ENCODE peak calls at places on chromosomes 1 and 21, in five cellular contexts. One of them, this sample, is unnamed.

GRCh38 chr1:9503001-9503675 is 36.1 kb upstream of the SLC25A33 start:
- DNase-seq in stimulated activated naive CD8-positive, alpha-beta T cell treated with anti-CD3 and anti-CD28 coated beads, Interleukin-15, Interleukin-2, amounts not matched to agents 100 U/mL and 50 U/mL, for 24 hours: no peak
- DNase-seq in GM13977: no peak
- DNase-seq in colonic mucosa: no peak
- DNase-seq in GM10248: no peak
- DNase-seq in this sample: no peak

GRCh38 chr1:32619701-32620485 is 30.5 kb downstream of the ZBTB8OS start:
- DNase-seq in colonic mucosa: no peak
- DNase-seq in stimulated activated naive CD8-positive, alpha-beta T cell treated with anti-CD3 and anti-CD28 coated beads, Interleukin-15, Interleukin-2, amounts not matched to agents 100 U/mL and 50 U/mL, for 24 hours: no peak
- DNase-seq in GM10248: peak; percentile 52
- DNase-seq in GM13977: peak; percentile 55
- DNase-seq in this sample: peak; percentile 57

GRCh38 chr1:1148061-1148460 is 25.6 kb upstream of the TTLL10 start:
- DNase-seq in GM13977: no peak
- DNase-seq in stimulated activated naive CD8-positive, alpha-beta T cell treated with anti-CD3 and anti-CD28 coated beads, Interleukin-15, Interleukin-2, amounts not matched to agents 100 U/mL and 50 U/mL, for 24 hours: no peak
- DNase-seq in GM10248: no peak
- DNase-seq in colonic mucosa: no peak
- DNase-seq in this sample: no peak

GRCh38 chr1:51264470-51264869 is 28.4 kb downstream of the RNF11 start:
- DNase-seq in GM13977: no peak
- DNase-seq in GM10248: no peak
- DNase-seq in colonic mucosa: no peak
- DNase-seq in stimulated activated naive CD8-positive, alpha-beta T cell treated with anti-CD3 and anti-CD28 coated beads, Interleukin-15, Interleukin-2, amounts not matched to agents 100 U/mL and 50 U/mL, for 24 hours: no peak
- DNase-seq in this sample: no peak

GRCh38 chr1:172567720-172568119 is 34.8 kb downstream of the SUCO start:
- DNase-seq in stimulated activated naive CD8-positive, alpha-beta T cell treated with anti-CD3 and anti-CD28 coated beads, Interleukin-15, Interleukin-2, amounts not matched to agents 100 U/mL and 50 U/mL, for 24 hours: no peak
- DNase-seq in GM10248: no peak
- DNase-seq in colonic mucosa: no peak
- DNase-seq in GM13977: no peak
- DNase-seq in this sample: no peak

GRCh38 chr1:85065550-85065949 is 17.2 kb upstream of the MCOLN3 start:
- DNase-seq in stimulated activated naive CD8-positive, alpha-beta T cell treated with anti-CD3 and anti-CD28 coated beads, Interleukin-15, Interleukin-2, amounts not matched to agents 100 U/mL and 50 U/mL, for 24 hours: no peak
- DNase-seq in GM13977: no peak
- DNase-seq in GM10248: no peak
- DNase-seq in colonic mucosa: no peak
- DNase-seq in this sample: no peak

GRCh38 chr1:44294588-44295007 is 60.5 kb downstream of the ERI3 start:
- DNase-seq in GM13977: no peak
- DNase-seq in colonic mucosa: peak; percentile 76
- DNase-seq in stimulated activated naive CD8-positive, alpha-beta T cell treated with anti-CD3 and anti-CD28 coated beads, Interleukin-15, Interleukin-2, amounts not matched to agents 100 U/mL and 50 U/mL, for 24 hours: no peak
- DNase-seq in GM10248: no peak
- DNase-seq in this sample: no peak

GRCh38 chr21:45846373-45847160 is 135.0 kb upstream of the COL6A1 start:
- DNase-seq in colonic mucosa: no peak
- DNase-seq in GM13977: no peak
- DNase-seq in GM10248: no peak
- DNase-seq in stimulated activated naive CD8-positive, alpha-beta T cell treated with anti-CD3 and anti-CD28 coated beads, Interleukin-15, Interleukin-2, amounts not matched to agents 100 U/mL and 50 U/mL, for 24 hours: no peak
- DNase-seq in this sample: no peak

GRCh38 chr1:61042679-61043009 is 39.7 kb upstream of the NFIA start:
- DNase-seq in GM10248: no peak
- DNase-seq in stimulated activated naive CD8-positive, alpha-beta T cell treated with anti-CD3 and anti-CD28 coated beads, Interleukin-15, Interleukin-2, amounts not matched to agents 100 U/mL and 50 U/mL, for 24 hours: no peak
- DNase-seq in GM13977: no peak
- DNase-seq in colonic mucosa: no peak
- DNase-seq in this sample: no peak

GRCh38 chr1:24932725-24933294 is 2.7 kb upstream of the RUNX3 start:
- DNase-seq in GM10248: no peak
- DNase-seq in colonic mucosa: no peak
- DNase-seq in GM13977: no peak
- DNase-seq in stimulated activated naive CD8-positive, alpha-beta T cell treated with anti-CD3 and anti-CD28 coated beads, Interleukin-15, Interleukin-2, amounts not matched to agents 100 U/mL and 50 U/mL, for 24 hours: no peak
- DNase-seq in this sample: no peak

GRCh38 chr1:185568155-185569123 is 165.8 kb upstream of the HMCN1 start:
- DNase-seq in colonic mucosa: no peak
- DNase-seq in GM10248: no peak
- DNase-seq in stimulated activated naive CD8-positive, alpha-beta T cell treated with anti-CD3 and anti-CD28 coated beads, Interleukin-15, Interleukin-2, amounts not matched to agents 100 U/mL and 50 U/mL, for 24 hours: no peak
- DNase-seq in GM13977: no peak
- DNase-seq in this sample: no peak

GRCh38 chr1:86061660-86062059 is 94.9 kb downstream of the COL24A1 start:
- DNase-seq in GM13977: no peak
- DNase-seq in stimulated activated naive CD8-positive, alpha-beta T cell treated with anti-CD3 and anti-CD28 coated beads, Interleukin-15, Interleukin-2, amounts not matched to agents 100 U/mL and 50 U/mL, for 24 hours: no peak
- DNase-seq in GM10248: no peak
- DNase-seq in colonic mucosa: no peak
- DNase-seq in this sample: no peak

GRCh38 chr1:46549697-46550681 is 1.5 kb downstream of the KNCN start:
- DNase-seq in GM13977: no peak
- DNase-seq in GM10248: no peak
- DNase-seq in colonic mucosa: no peak
- DNase-seq in stimulated activated naive CD8-positive, alpha-beta T cell treated with anti-CD3 and anti-CD28 coated beads, Interleukin-15, Interleukin-2, amounts not matched to agents 100 U/mL and 50 U/mL, for 24 hours: peak; percentile 27
- DNase-seq in this sample: no peak

GRCh38 chr21:16608209-16608830 is 878.5 kb downstream of the USP25 start:
- DNase-seq in colonic mucosa: no peak
- DNase-seq in GM10248: no peak
- DNase-seq in stimulated activated naive CD8-positive, alpha-beta T cell treated with anti-CD3 and anti-CD28 coated beads, Interleukin-15, Interleukin-2, amounts not matched to agents 100 U/mL and 50 U/mL, for 24 hours: no peak
- DNase-seq in GM13977: no peak
- DNase-seq in this sample: no peak

GRCh38 chr1:94345148-94345721 is 73.0 kb upstream of the ABCD3 start:
- DNase-seq in GM13977: no peak
- DNase-seq in GM10248: no peak
- DNase-seq in stimulated activated naive CD8-positive, alpha-beta T cell treated with anti-CD3 and anti-CD28 coated beads, Interleukin-15, Interleukin-2, amounts not matched to agents 100 U/mL and 50 U/mL, for 24 hours: no peak
- DNase-seq in colonic mucosa: no peak
- DNase-seq in this sample: no peak

GRCh38 chr21:31895069-31895851 is 22.4 kb downstream of the HUNK start:
- DNase-seq in stimulated activated naive CD8-positive, alpha-beta T cell treated with anti-CD3 and anti-CD28 coated beads, Interleukin-15, Interleukin-2, amounts not matched to agents 100 U/mL and 50 U/mL, for 24 hours: no peak
- DNase-seq in colonic mucosa: no peak
- DNase-seq in GM10248: no peak
- DNase-seq in GM13977: no peak
- DNase-seq in this sample: no peak

GRCh38 chr1:10519016-10519417 is 44.3 kb downstream of the PEX14 start:
- DNase-seq in GM13977: no peak
- DNase-seq in colonic mucosa: no peak
- DNase-seq in GM10248: no peak
- DNase-seq in stimulated activated naive CD8-positive, alpha-beta T cell treated with anti-CD3 and anti-CD28 coated beads, Interleukin-15, Interleukin-2, amounts not matched to agents 100 U/mL and 50 U/mL, for 24 hours: no peak
- DNase-seq in this sample: no peak

GRCh38 chr1:210848474-210848873 is 285.5 kb downstream of the KCNH1 start:
- DNase-seq in colonic mucosa: no peak
- DNase-seq in GM10248: no peak
- DNase-seq in stimulated activated naive CD8-positive, alpha-beta T cell treated with anti-CD3 and anti-CD28 coated beads, Interleukin-15, Interleukin-2, amounts not matched to agents 100 U/mL and 50 U/mL, for 24 hours: no peak
- DNase-seq in GM13977: no peak
- DNase-seq in this sample: no peak

GRCh38 chr21:35637431-35637830 is 422.9 kb downstream of the SETD4 start:
- DNase-seq in GM13977: no peak
- DNase-seq in GM10248: no peak
- DNase-seq in stimulated activated naive CD8-positive, alpha-beta T cell treated with anti-CD3 and anti-CD28 coated beads, Interleukin-15, Interleukin-2, amounts not matched to agents 100 U/mL and 50 U/mL, for 24 hours: no peak
- DNase-seq in colonic mucosa: no peak
- DNase-seq in this sample: no peak

GRCh38 chr1:85583355-85584263 is 3.0 kb downstream of the CCN1 start:
- DNase-seq in GM13977: no peak
- DNase-seq in colonic mucosa: no peak
- DNase-seq in stimulated activated naive CD8-positive, alpha-beta T cell treated with anti-CD3 and anti-CD28 coated beads, Interleukin-15, Interleukin-2, amounts not matched to agents 100 U/mL and 50 U/mL, for 24 hours: no peak
- DNase-seq in GM10248: no peak
- DNase-seq in this sample: no peak

GRCh38 chr1:69569281-69569970 is 1.7 kb downstream of the LRRC7 start:
- DNase-seq in stimulated activated naive CD8-positive, alpha-beta T cell treated with anti-CD3 and anti-CD28 coated beads, Interleukin-15, Interleukin-2, amounts not matched to agents 100 U/mL and 50 U/mL, for 24 hours: no peak
- DNase-seq in GM13977: no peak
- DNase-seq in GM10248: peak; percentile 4
- DNase-seq in colonic mucosa: no peak
- DNase-seq in this sample: peak; percentile 3

GRCh38 chr1:201678264-201679101 is 139.6 kb downstream of the NAV1 start:
- DNase-seq in colonic mucosa: no peak
- DNase-seq in GM13977: no peak
- DNase-seq in stimulated activated naive CD8-positive, alpha-beta T cell treated with anti-CD3 and anti-CD28 coated beads, Interleukin-15, Interleukin-2, amounts not matched to agents 100 U/mL and 50 U/mL, for 24 hours: no peak
- DNase-seq in GM10248: no peak
- DNase-seq in this sample: no peak

GRCh38 chr1:223299553-223299952 is 64.4 kb downstream of the SUSD4 start:
- DNase-seq in stimulated activated naive CD8-positive, alpha-beta T cell treated with anti-CD3 and anti-CD28 coated beads, Interleukin-15, Interleukin-2, amounts not matched to agents 100 U/mL and 50 U/mL, for 24 hours: no peak
- DNase-seq in GM13977: no peak
- DNase-seq in GM10248: no peak
- DNase-seq in colonic mucosa: no peak
- DNase-seq in this sample: no peak

GRCh38 chr21:42383331-42383730 is 12.5 kb downstream of the TMPRSS3 start:
- DNase-seq in stimulated activated naive CD8-positive, alpha-beta T cell treated with anti-CD3 and anti-CD28 coated beads, Interleukin-15, Interleukin-2, amounts not matched to agents 100 U/mL and 50 U/mL, for 24 hours: no peak
- DNase-seq in GM13977: no peak
- DNase-seq in colonic mucosa: no peak
- DNase-seq in GM10248: no peak
- DNase-seq in this sample: no peak

This sample was measured in GM13976.